ENCODE peak calls at places on chromosome 15, in five cellular contexts. D is transverse colon, A is stomach, P is H1, H is K562. B is an unnamed sample.

GRCh38 chr15:62846805-62847481 is 195.6 kb upstream of the TPM1 start:
- DNase-seq in D (no peak), A (no peak), P (no peak), H (no peak), B (peak)

GRCh38 chr15:36075333-36075732 is 504.1 kb upstream of the CDIN1 start:
- DNase-seq in D (no peak), A (no peak), P (no peak), H (no peak), B (no peak)

GRCh38 chr15:98760112-98760826 is 111.9 kb downstream of the IGF1R start:
- DNase-seq in D (no peak), A (peak), P (no peak), H (no peak), B (peak)

GRCh38 chr15:75051161-75051560 is 27.8 kb downstream of the PPCDC start:
- DNase-seq in D (no peak), A (no peak), P (no peak), H (no peak), B (no peak)

GRCh38 chr15:32636410-32636809 is 5.1 kb upstream of the SCG5 start:
- DNase-seq in D (no peak), A (no peak), P (no peak), H (no peak), B (no peak)

GRCh38 chr15:53482055-53482454 is 277.4 kb downstream of the WDR72 start:
- DNase-seq in D (no peak), A (no peak), P (no peak), H (no peak), B (no peak)

GRCh38 chr15:81160312-81161214 is 26.5 kb downstream of the CFAP161 start:
- DNase-seq in D (peak), A (no peak), P (no peak), H (no peak), B (peak)

GRCh38 chr15:81789403-81789802 is 256.4 kb downstream of the MEX3B start:
- DNase-seq in D (no peak), A (no peak), P (no peak), H (no peak), B (no peak)

GRCh38 chr15:35630570-35630969 is 84.6 kb upstream of the DPH6 start:
- DNase-seq in D (no peak), A (no peak), P (no peak), H (no peak), B (no peak)

GRCh38 chr15:25677719-25678497 is 185.2 kb downstream of the ATP10A start:
- DNase-seq in D (no peak), A (no peak), P (no peak), H (no peak), B (peak)

GRCh38 chr15:65088643-65089021 is 12.1 kb downstream of the KBTBD13 start:
- DNase-seq in D (peak), A (no peak), P (no peak), H (no peak), B (no peak)

GRCh38 chr15:71730277-71731144 is 79.8 kb upstream of the NR2E3 start:
- DNase-seq in D (peak), A (peak), P (no peak), H (peak), B (no peak)

GRCh38 chr15:70098170-70098460 is 398 bp upstream of the TLE3 start:
- DNase-seq in D (peak), A (no peak), P (no peak), H (no peak), B (no peak)

GRCh38 chr15:38530113-38530512 is 34.5 kb downstream of the RASGRP1 start:
- DNase-seq in D (no peak), A (no peak), P (no peak), H (no peak), B (no peak)

DNA sequence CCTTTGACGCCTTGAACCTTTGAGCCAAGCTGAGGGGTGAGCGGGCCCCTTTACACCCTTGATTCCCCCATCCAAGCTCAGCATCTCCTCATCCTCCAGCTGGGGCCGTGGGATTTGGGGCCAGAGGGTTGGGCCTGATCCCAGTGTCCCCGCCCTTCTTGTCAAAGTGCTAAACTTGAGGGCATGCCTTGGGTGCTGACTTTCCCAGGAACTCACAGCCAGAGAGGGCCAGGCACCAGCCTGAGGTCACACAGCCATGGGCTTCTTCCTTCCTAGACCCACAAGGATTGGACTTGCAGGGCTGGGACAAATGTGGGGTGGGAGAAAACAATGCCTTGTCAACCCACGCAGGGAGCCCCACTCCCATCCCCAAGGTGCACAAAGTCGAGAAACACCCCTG is 137.0 kb downstream of the TBC1D2B start:
- DNase-seq in D (no peak), A (no peak), P (no peak), H (no peak), B (no peak)
- TF ChIP-seq POLR2A in D (no peak), A (no peak), P (no peak), H (no peak), B (no peak)

DNA sequence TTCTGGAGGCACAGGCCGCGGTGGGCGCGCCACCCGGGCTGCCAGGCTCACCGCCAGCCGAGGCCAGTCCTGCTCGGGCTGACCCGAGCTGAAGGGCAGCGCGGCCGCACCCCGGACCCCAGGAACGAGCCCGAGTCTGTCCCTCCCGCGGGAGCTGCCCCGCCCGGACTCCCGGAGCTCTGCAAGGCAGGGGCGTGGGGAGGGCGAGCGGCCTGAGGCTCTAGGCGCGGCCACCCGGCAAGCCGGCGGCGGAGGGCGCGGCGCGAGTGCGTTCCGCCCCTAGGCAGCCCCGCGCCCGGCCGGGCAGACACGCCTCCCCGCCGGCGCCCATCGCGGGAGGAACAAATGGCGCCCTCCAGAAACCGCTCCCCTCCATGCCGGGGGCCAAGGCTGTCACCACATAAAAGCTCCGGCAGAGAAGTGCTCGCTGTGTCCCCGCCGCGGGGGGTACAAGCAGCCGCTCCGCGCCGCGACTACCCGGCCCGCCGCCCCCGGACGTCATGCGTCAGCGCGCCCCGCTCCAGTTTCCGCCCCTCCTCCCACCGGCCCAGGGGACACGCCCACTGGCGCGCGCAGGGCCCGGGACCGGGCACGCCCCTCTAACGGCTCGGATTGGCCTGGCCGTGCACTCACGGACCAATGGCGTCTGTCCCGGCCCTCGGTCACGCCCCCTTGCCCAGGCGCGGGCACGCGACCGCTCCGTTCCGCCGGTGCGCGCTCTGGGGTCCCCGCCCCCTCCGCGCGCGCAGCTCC is 483 bp upstream of the KLF13 start:
- DNase-seq in D (peak), A (peak), P (peak), H (peak), B (peak)
- TF ChIP-seq POLR2AphosphoS5 in D (peak), A (peak), P (no peak), H (no peak), B (peak)

DNA sequence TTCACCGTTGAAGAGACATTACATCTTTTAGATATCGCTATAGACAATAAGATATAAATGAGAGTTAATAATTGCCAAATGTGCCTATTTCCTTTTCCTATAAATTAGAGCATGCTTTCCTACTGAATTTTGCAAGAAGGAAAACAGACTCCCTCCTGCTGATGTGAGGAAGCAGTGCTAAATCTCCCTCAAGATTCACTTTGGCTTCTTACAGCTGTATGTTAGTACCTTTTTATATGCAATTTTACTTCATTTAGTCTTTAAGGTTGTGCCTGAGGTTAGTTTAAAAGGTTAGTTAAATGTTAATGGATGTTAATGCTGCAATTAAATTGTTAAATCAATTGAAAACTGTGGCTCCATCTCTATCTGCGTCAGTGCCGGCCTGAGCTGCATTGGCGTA is 728.8 kb downstream of the NR2F2 start:
- DNase-seq in D (no peak), A (no peak), P (no peak), H (no peak), B (no peak)
- TF ChIP-seq CTCF in D (no peak), A (no peak), P (no peak), H (no peak), B (no peak)

DNA sequence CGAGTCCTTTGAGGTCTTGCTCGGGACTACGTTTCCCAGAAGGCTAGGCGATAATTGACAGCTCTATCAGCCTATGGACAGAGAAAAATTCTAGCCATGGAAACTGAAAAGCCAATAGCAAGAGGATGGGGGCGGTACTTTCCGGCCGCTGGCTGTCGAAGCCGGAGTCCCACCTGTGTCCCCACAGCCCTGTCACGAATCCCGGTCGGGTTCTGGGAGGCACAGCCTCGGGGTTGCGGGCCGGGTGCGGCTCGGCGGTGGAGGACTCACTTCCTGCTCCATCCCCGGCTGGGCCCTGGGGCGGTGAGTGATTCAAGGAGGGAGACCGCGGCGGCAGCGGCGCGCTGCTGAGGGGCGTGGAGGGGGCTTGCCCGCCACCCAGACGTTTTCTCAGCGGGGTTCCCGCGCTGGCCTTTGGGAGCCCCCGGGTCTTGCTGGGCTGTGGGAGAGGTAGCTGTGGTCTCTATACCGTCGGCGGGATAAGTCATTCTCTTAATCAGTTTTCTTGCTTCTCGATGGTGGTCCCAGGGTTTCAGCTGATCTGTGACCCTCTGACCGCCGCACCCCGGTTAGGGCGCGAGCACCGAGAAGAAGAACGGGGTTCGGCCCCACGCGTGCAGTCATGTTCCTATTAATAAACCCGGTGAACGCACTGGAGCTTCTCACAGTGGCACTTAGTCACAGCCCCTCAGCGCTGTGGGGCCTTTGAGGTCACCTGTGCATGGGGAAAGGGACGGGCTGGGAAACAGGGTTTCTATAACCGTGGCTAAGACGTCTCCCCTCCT is at the start of gene ZNF774:
- DNase-seq in D (peak), A (peak), P (peak), H (peak), B (peak)
- TF ChIP-seq POLR2A in D (peak), A (no peak), P (no peak), H (peak), B (no peak)

GRCh38 chr15:79091204-79091867 is 756 bp upstream of the RASGRF1 start:
- DNase-seq in D (no peak), A (no peak), P (no peak), H (no peak), B (no peak)
- TF ChIP-seq POLR2AphosphoS5 in D (no peak), A (no peak), P (no peak), H (no peak), B (no peak)

GRCh38 chr15:87610366-87610765 is 646.2 kb downstream of the NTRK3 start:
- DNase-seq in D (no peak), A (no peak), P (no peak), H (peak), B (no peak)
- TF ChIP-seq CTCF in D (no peak), A (no peak), P (no peak), H (no peak), B (no peak)

GRCh38 chr15:92884813-92885461 is 15.2 kb upstream of the CHD2 start:
- DNase-seq in D (no peak), A (no peak), P (no peak), H (no peak), B (no peak)

GRCh38 chr15:92881838-92882696 is 18.1 kb upstream of the CHD2 start:
- DNase-seq in D (peak), A (peak), P (peak), H (peak), B (peak)

GRCh38 chr15:92882697-92883642 is 17.2 kb upstream of the CHD2 start:
- DNase-seq in D (no peak), A (no peak), P (no peak), H (no peak), B (no peak)

GRCh38 chr15:92884459-92884812 is 15.7 kb upstream of the CHD2 start:
- DNase-seq in D (no peak), A (no peak), P (no peak), H (no peak), B (no peak)

GRCh38 chr15:92883643-92884458 is 16.3 kb upstream of the CHD2 start:
- DNase-seq in D (no peak), A (no peak), P (no peak), H (no peak), B (no peak)
- TF ChIP-seq POLR2A in D (no peak), A (no peak), P (no peak), H (peak), B (no peak)

B was measured in sigmoid colon.